ENCODE peak calls at places on chromosomes 6 and 20, in seven cellular contexts. M is left ventricle myocardium inferior, Q is OCI-LY7, C is mammary epithelial cell, Y is cardiac muscle cell, S is psoas muscle, I is A549. O is an unnamed sample.

GRCh38 chr20:50546729-50547314 is 36.6 kb downstream of the PTPN1 start:
- DNase-seq in M (no peak), Q (peak), C (no peak), Y (no peak), S (no peak), I (no peak), O (no peak)

GRCh38 chr20:31594558-31595379 is 10.3 kb upstream of the ID1 start:
- DNase-seq in M (peak), Q (no peak), C (no peak), Y (no peak), S (peak), I (peak), O (peak)

GRCh38 chr20:33516882-33517281 is 27.0 kb downstream of the CBFA2T2 start:
- DNase-seq in M (no peak), Q (peak), C (no peak), Y (peak), S (no peak), I (peak), O (no peak)

GRCh38 chr6:146123611-146124010 is 94.7 kb downstream of the GRM1 start:
- DNase-seq in M (no peak), Q (no peak), C (no peak), Y (no peak), S (no peak), I (no peak), O (no peak)

GRCh38 chr6:28643017-28643740 is 117.5 kb downstream of the GPX5 start:
- DNase-seq in M (no peak), Q (no peak), C (peak), Y (peak), S (no peak), I (peak), O (no peak)

GRCh38 chr20:21181028-21181427 is 55.1 kb downstream of the KIZ start:
- DNase-seq in M (no peak), Q (no peak), C (no peak), Y (no peak), S (no peak), I (no peak), O (no peak)

GRCh38 chr6:114108119-114109002 is 137.4 kb upstream of the HDAC2 start:
- DNase-seq in M (peak), Q (peak), C (peak), Y (peak), S (peak), I (peak), O (peak)

GRCh38 chr20:1718604-1719384 is 61.2 kb upstream of the SIRPG start:
- DNase-seq in M (no peak), Q (no peak), C (peak), Y (peak), S (peak), I (peak), O (peak)

GRCh38 chr6:73610444-73611275 is 43.1 kb downstream of the SLC17A5 start:
- DNase-seq in M (no peak), Q (peak), C (peak), Y (peak), S (no peak), I (peak), O (no peak)

GRCh38 chr6:36897629-36898028 is 11.9 kb downstream of the C6orf89 start:
- DNase-seq in M (no peak), Q (peak), C (peak), Y (no peak), S (no peak), I (peak), O (no peak)

GRCh38 chr6:44177691-44178423 is 19.2 kb downstream of the CAPN11 start:
- DNase-seq in M (peak), Q (no peak), C (peak), Y (peak), S (peak), I (peak), O (peak)

GRCh38 chr20:7734216-7734615 is 206.0 kb downstream of the HAO1 start:
- DNase-seq in M (no peak), Q (no peak), C (no peak), Y (no peak), S (no peak), I (no peak), O (no peak)

GRCh38 chr20:51678041-51678697 is 90.0 kb downstream of the ATP9A start:
- DNase-seq in M (no peak), Q (no peak), C (no peak), Y (peak), S (peak), I (no peak), O (peak)

GRCh38 chr20:46939031-46939430 is 44.4 kb downstream of the EYA2 start:
- DNase-seq in M (no peak), Q (peak), C (no peak), Y (no peak), S (no peak), I (peak), O (no peak)

GRCh38 chr6:42754759-42755158 is 8.9 kb upstream of the TBCC start:
- DNase-seq in M (no peak), Q (no peak), C (no peak), Y (no peak), S (no peak), I (no peak), O (no peak)

GRCh38 chr6:149094156-149094555 is 223.4 kb upstream of the TAB2 start:
- DNase-seq in M (no peak), Q (no peak), C (no peak), Y (peak), S (no peak), I (no peak), O (no peak)

GRCh38 chr6:154806804-154807203 is 73.6 kb downstream of the SCAF8 start:
- DNase-seq in M (no peak), Q (no peak), C (no peak), Y (no peak), S (no peak), I (no peak), O (no peak)

GRCh38 chr20:31948008-31948407 is 3.8 kb downstream of the PDRG1 start:
- DNase-seq in M (no peak), Q (peak), C (no peak), Y (no peak), S (no peak), I (peak), O (no peak)

GRCh38 chr6:79666633-79667032 is 35.5 kb downstream of the SH3BGRL2 start:
- DNase-seq in M (no peak), Q (no peak), C (no peak), Y (no peak), S (no peak), I (no peak), O (no peak)

GRCh38 chr6:79670789-79671188 is 39.7 kb downstream of the SH3BGRL2 start:
- DNase-seq in M (no peak), Q (no peak), C (no peak), Y (no peak), S (no peak), I (no peak), O (no peak)

GRCh38 chr6:79669766-79670165 is 38.6 kb downstream of the SH3BGRL2 start:
- DNase-seq in M (no peak), Q (no peak), C (no peak), Y (no peak), S (no peak), I (no peak), O (no peak)

GRCh38 chr6:79668381-79668780 is 37.3 kb downstream of the SH3BGRL2 start:
- DNase-seq in M (no peak), Q (no peak), C (no peak), Y (no peak), S (no peak), I (no peak), O (no peak)

DNA sequence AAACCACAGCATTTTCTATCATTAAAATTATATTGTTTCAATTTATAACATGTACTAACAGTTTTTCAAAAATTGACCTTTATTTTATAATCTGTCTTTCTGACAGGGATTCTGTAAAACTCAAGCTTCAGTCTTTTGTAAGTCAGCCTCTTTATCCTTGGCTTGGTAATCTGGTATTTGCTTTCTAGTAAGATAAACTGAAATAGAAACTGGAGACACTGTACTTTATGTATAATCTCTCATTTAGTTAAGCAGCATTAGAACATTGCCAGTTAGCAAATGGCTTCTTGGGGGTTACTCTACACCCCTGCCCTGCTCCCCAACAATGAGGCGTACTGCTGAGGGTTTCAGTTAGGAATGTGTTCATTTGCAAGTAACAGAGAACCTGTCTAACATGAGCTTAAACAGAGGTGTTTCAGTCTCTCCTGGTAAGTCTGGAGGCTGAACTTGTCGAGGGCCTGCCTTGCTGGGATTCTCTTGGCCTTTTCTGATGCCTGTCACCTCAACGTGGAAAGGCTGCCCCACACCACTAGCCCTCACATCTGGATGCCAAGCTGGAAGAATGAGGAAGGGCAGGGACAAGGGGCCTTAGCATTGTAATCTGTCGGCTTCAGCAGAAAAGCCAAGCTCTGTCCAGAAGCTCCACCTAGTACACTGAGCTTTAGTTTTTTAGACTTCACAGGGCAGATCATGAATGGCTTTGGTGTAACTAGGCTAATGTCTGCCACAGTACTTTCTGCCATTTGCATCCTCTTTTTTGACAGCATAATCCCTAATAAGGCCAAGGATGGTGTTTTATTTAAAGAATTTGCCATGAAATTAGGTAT is 34.8 kb downstream of the SH3BGRL2 start:
- DNase-seq in M (no peak), Q (no peak), C (no peak), Y (no peak), S (no peak), I (no peak), O (no peak)
- H3K27ac ChIP-seq in M (peak), Q (no peak), C (no peak), Y (peak), S (no peak), I (no peak), O (no peak)

GRCh38 chr6:147201885-147202515 is 2.2 kb upstream of the STXBP5 start:
- DNase-seq in M (no peak), Q (peak), C (peak), Y (peak), S (no peak), I (peak), O (peak)

GRCh38 chr6:147202516-147203310 is 1.5 kb upstream of the STXBP5 start:
- DNase-seq in M (peak), Q (peak), C (peak), Y (peak), S (peak), I (peak), O (peak)

GRCh38 chr6:147204060-147204785 is at the start of gene STXBP5:
- DNase-seq in M (peak), Q (peak), C (peak), Y (peak), S (peak), I (peak), O (peak)

GRCh38 chr6:147204843-147205311 is 660 bp downstream of the STXBP5 start:
- DNase-seq in M (no peak), Q (no peak), C (peak), Y (no peak), S (no peak), I (no peak), O (no peak)

GRCh38 chr6:147203311-147204059 is 732 bp upstream of the STXBP5 start:
- DNase-seq in M (peak), Q (peak), C (peak), Y (peak), S (peak), I (peak), O (peak)
- TF ChIP-seq CTCF in M (peak), Q (no peak), C (no peak), Y (no peak), S (no peak), I (no peak), O (no peak)

GRCh38 chr20:64102647-64103354 is 4.6 kb downstream of the NPBWR2 start:
- DNase-seq in M (peak), Q (peak), C (no peak), Y (no peak), S (peak), I (no peak), O (no peak)
- H3K27ac ChIP-seq in M (no peak), Q (no peak), C (no peak), Y (no peak), S (no peak), I (peak), O (no peak)

GRCh38 chr6:119037941-119038623 is 40.4 kb downstream of the FAM184A start:
- DNase-seq in M (no peak), Q (no peak), C (no peak), Y (no peak), S (no peak), I (no peak), O (no peak)
- TF ChIP-seq CTCF in M (no peak), Q (no peak), C (no peak), Y (no peak), S (no peak), I (no peak), O (no peak)

GRCh38 chr20:17612975-17613327 is 43.1 kb downstream of the DSTN start:
- DNase-seq in M (no peak), Q (no peak), C (no peak), Y (no peak), S (no peak), I (no peak), O (no peak)
- H3K27ac ChIP-seq in M (peak), Q (no peak), C (no peak), Y (peak), S (no peak), I (no peak), O (peak)

GRCh38 chr6:108260809-108261569 is at the start of gene SNX3:
- DNase-seq in M (peak), Q (peak), C (peak), Y (peak), S (peak), I (peak), O (peak)
- TF ChIP-seq CTCF in M (peak), Q (peak), C (no peak), Y (no peak), S (peak), I (no peak), O (peak)

GRCh38 chr20:44956410-44956809 is 3.8 kb downstream of the TOMM34 start:
- DNase-seq in M (no peak), Q (no peak), C (peak), Y (no peak), S (no peak), I (no peak), O (no peak)

GRCh38 chr20:44954198-44954597 is 6.0 kb downstream of the TOMM34 start:
- DNase-seq in M (no peak), Q (no peak), C (no peak), Y (no peak), S (no peak), I (no peak), O (no peak)

GRCh38 chr20:44952731-44953130 is 7.5 kb downstream of the TOMM34 start:
- DNase-seq in M (no peak), Q (no peak), C (no peak), Y (no peak), S (no peak), I (no peak), O (no peak)

GRCh38 chr20:44958276-44958675 is 1.9 kb downstream of the TOMM34 start:
- DNase-seq in M (no peak), Q (no peak), C (no peak), Y (no peak), S (no peak), I (no peak), O (no peak)

DNA sequence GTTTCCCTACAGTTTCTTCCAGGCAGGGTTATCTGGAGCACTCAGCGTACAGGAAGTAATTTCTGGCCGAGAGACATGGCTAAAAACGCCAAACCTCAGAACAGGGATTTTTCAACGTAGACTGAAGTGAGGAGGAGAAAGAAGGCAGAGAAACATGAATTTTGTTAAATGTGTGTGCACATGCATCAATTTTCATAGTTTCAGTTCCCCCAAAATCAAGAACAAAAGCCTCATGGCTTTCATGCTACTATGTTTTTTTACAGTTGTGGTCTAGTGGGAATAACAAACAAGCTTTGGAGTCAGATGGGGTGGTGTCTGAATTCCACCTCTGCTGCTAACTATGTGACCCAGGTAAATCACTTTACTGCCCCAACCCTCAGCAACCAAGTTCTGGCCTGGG is 4.9 kb downstream of the TOMM34 start:
- DNase-seq in M (no peak), Q (no peak), C (no peak), Y (no peak), S (no peak), I (no peak), O (no peak)
- H3K27ac ChIP-seq in M (no peak), Q (peak), C (no peak), Y (no peak), S (no peak), I (no peak), O (no peak)

DNA sequence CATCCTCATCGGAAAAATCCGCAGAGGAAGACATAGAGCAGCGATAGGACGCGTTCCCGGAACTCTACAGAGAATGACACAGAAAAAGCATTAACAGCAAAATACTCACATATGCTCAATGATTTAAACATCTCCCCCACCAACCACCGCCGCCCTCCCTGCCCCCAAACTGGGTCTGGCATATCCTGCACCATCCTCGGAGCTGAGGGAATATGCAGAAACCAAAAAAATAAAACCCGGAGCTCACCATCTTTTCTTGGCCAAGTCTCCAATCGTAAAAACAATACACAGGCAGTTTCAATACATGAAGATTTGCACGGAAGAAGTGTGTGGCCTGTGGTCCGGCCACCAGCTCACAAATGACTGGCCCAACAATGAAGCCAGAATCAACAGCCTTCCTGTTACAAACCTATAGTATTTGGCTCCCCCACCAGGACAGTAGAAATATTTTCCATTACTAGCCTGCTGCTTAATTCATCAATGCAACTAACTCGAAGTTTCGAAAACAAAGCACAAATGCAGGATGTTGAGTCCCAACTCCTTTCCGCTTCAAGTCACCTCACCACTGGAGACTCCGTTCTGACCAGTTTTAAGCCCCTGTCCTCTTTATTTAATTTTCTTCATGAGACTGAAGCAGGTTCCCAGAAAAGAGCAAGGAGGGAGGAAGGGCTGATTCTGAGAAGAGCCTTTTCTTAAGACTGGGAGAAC is 103.2 kb upstream of the BEND6 start:
- DNase-seq in M (no peak), Q (peak), C (peak), Y (peak), S (no peak), I (peak), O (peak)
- TF ChIP-seq CTCF in M (peak), Q (peak), C (peak), Y (peak), S (peak), I (peak), O (peak)